ENCODE peak calls at places on chromosomes 11 and 22, in eight cellular contexts. B, S, H, N, M, V, I and A are unnamed samples.

GRCh38 chr11:46281374-46281831 is 3.9 kb downstream of the CREB3L1 start:
- DNase-seq in B (peak), S (no peak), H (no peak), N (no peak), M (no peak), V (no peak), I (no peak), A (peak)

GRCh38 chr11:86592659-86593451 is 79.6 kb downstream of the ME3 start:
- DNase-seq in B (peak), S (peak), H (peak), N (peak), M (no peak), V (peak), I (peak), A (no peak)

GRCh38 chr11:71214553-71215371 is 37.6 kb downstream of the SHANK2 start:
- DNase-seq in B (no peak), S (no peak), H (no peak), N (no peak), M (no peak), V (no peak), I (no peak), A (no peak)

GRCh38 chr22:41405588-41405987 is 23.8 kb downstream of the TEF start:
- DNase-seq in B (no peak), S (no peak), H (no peak), N (no peak), M (no peak), V (no peak), I (no peak), A (no peak)

GRCh38 chr11:133957926-133958325 is 1.2 kb upstream of the IGSF9B start:
- DNase-seq in B (no peak), S (no peak), H (no peak), N (no peak), M (no peak), V (no peak), I (no peak), A (no peak)

GRCh38 chr22:39537981-39538380 is 5.4 kb upstream of the RPS19BP1 start:
- DNase-seq in B (no peak), S (no peak), H (no peak), N (no peak), M (no peak), V (no peak), I (no peak), A (no peak)

GRCh38 chr11:64284962-64285884 is at the start of gene GPR137:
- DNase-seq in B (peak), S (peak), H (peak), N (peak), M (peak), V (peak), I (no peak), A (peak)

GRCh38 chr11:84648413-84648812 is 978.7 kb downstream of the DLG2 start:
- DNase-seq in B (no peak), S (no peak), H (no peak), N (no peak), M (no peak), V (no peak), I (no peak), A (no peak)

GRCh38 chr11:57567512-57568329 is at the start of gene UBE2L6:
- DNase-seq in B (no peak), S (peak), H (peak), N (peak), M (peak), V (peak), I (no peak), A (peak)

GRCh38 chr11:57297221-57297620 is 27.5 kb downstream of the TNKS1BP1 start:
- DNase-seq in B (no peak), S (no peak), H (no peak), N (no peak), M (no peak), V (no peak), I (no peak), A (no peak)

GRCh38 chr11:106077609-106078517 is at the start of gene AASDHPPT:
- DNase-seq in B (peak), S (no peak), H (peak), N (no peak), M (no peak), V (peak), I (peak), A (peak)

GRCh38 chr11:13053255-13053917 is 44.3 kb downstream of the RASSF10 start:
- DNase-seq in B (no peak), S (no peak), H (no peak), N (no peak), M (no peak), V (no peak), I (no peak), A (no peak)

GRCh38 chr11:35040221-35040942 is 98.6 kb upstream of the CD44 start:
- DNase-seq in B (peak), S (peak), H (peak), N (no peak), M (no peak), V (no peak), I (no peak), A (peak)

GRCh38 chr11:114208371-114208770 is 87.8 kb upstream of the NNMT start:
- DNase-seq in B (no peak), S (peak), H (no peak), N (no peak), M (no peak), V (no peak), I (no peak), A (no peak)

GRCh38 chr22:41512421-41513194 is 31.7 kb downstream of the POLR3H start:
- DNase-seq in B (peak), S (no peak), H (peak), N (no peak), M (no peak), V (no peak), I (no peak), A (peak)

GRCh38 chr11:29458252-29458651 is 558.6 kb downstream of the KCNA4 start:
- DNase-seq in B (no peak), S (no peak), H (no peak), N (no peak), M (no peak), V (no peak), I (no peak), A (no peak)

GRCh38 chr11:36282926-36283325 is 6.3 kb downstream of the COMMD9 start:
- DNase-seq in B (no peak), S (no peak), H (no peak), N (no peak), M (no peak), V (no peak), I (no peak), A (no peak)

GRCh38 chr11:7511405-7511804 is 2.4 kb upstream of the PPFIBP2 start:
- DNase-seq in B (no peak), S (no peak), H (peak), N (no peak), M (peak), V (peak), I (no peak), A (no peak)

GRCh38 chr11:94746721-94747120 is 21.4 kb upstream of the AMOTL1 start:
- DNase-seq in B (no peak), S (no peak), H (no peak), N (no peak), M (no peak), V (no peak), I (no peak), A (no peak)

GRCh38 chr11:81203876-81204275 is 1529.8 kb downstream of the FAM181B start:
- DNase-seq in B (no peak), S (no peak), H (no peak), N (no peak), M (no peak), V (no peak), I (no peak), A (no peak)

GRCh38 chr11:73982595-73982989 is at the start of gene UCP2:
- DNase-seq in B (peak), S (peak), H (peak), N (peak), M (peak), V (peak), I (peak), A (peak)

GRCh38 chr11:59207988-59208432 is 4.7 kb downstream of the MPEG1 start:
- DNase-seq in B (peak), S (no peak), H (peak), N (no peak), M (no peak), V (peak), I (no peak), A (peak)

GRCh38 chr11:124586247-124586860 is 16.6 kb downstream of the OR8A1 start:
- DNase-seq in B (peak), S (peak), H (peak), N (no peak), M (peak), V (peak), I (peak), A (peak)

GRCh38 chr11:77506857-77507256 is 33.0 kb upstream of the PAK1 start:
- DNase-seq in B (no peak), S (no peak), H (peak), N (no peak), M (no peak), V (peak), I (no peak), A (no peak)

GRCh38 chr11:69914286-69915150 is 95.3 kb upstream of the FGF3 start:
- DNase-seq in B (no peak), S (no peak), H (no peak), N (no peak), M (peak), V (no peak), I (no peak), A (no peak)

GRCh38 chr22:24436553-24436952 is 9.2 kb downstream of the ADORA2A start:
- DNase-seq in B (no peak), S (no peak), H (no peak), N (no peak), M (peak), V (no peak), I (no peak), A (no peak)

GRCh38 chr11:77026743-77027142 is 7.5 kb upstream of the B3GNT6 start:
- DNase-seq in B (no peak), S (no peak), H (no peak), N (no peak), M (no peak), V (no peak), I (no peak), A (no peak)

GRCh38 chr22:44881624-44882023 is 128.2 kb downstream of the PHF21B start:
- DNase-seq in B (no peak), S (no peak), H (no peak), N (no peak), M (peak), V (no peak), I (no peak), A (no peak)

GRCh38 chr11:11075515-11076171 is 217.8 kb upstream of the ZBED5 start:
- DNase-seq in B (no peak), S (no peak), H (no peak), N (no peak), M (no peak), V (no peak), I (no peak), A (no peak)

GRCh38 chr11:94934836-94935235 is 38.5 kb downstream of the CWC15 start:
- DNase-seq in B (no peak), S (no peak), H (no peak), N (no peak), M (no peak), V (no peak), I (no peak), A (no peak)

GRCh38 chr11:73258104-73258684 is 13.9 kb upstream of the P2RY6 start:
- DNase-seq in B (no peak), S (no peak), H (no peak), N (no peak), M (no peak), V (no peak), I (no peak), A (no peak)

GRCh38 chr11:110777765-110778164 is 65.5 kb upstream of the ARHGAP20 start:
- DNase-seq in B (peak), S (no peak), H (peak), N (no peak), M (no peak), V (no peak), I (no peak), A (peak)

GRCh38 chr11:60111793-60112192 is 23.3 kb downstream of the MS4A2 start:
- DNase-seq in B (no peak), S (no peak), H (no peak), N (no peak), M (no peak), V (no peak), I (no peak), A (no peak)